ENCODE peak calls at places on chromosome 21, in four cellular contexts. H is PC-3, K is OCI-LY7, B is fibroblast of lung. M is an unnamed sample.

GRCh38 chr21:22827422-22827821 is 1829.2 kb downstream of the NCAM2 start:
- DNase-seq in K (no peak), B (no peak), H (no peak), M (no peak)

GRCh38 chr21:29007135-29007534 is 12.0 kb downstream of the RWDD2B start:
- DNase-seq in B (no peak), K (no peak), H (no peak), M (no peak)

GRCh38 chr21:15616864-15617574 is 112.8 kb upstream of the USP25 start:
- DNase-seq in K (no peak), B (peak), H (no peak), M (peak)

GRCh38 chr21:17660449-17660848 is 47.7 kb upstream of the BTG3 start:
- DNase-seq in K (no peak), B (no peak), H (peak), M (no peak)

GRCh38 chr21:39153373-39153772 is 29.9 kb downstream of the PSMG1 start:
- DNase-seq in K (peak), B (no peak), H (peak), M (no peak)

GRCh38 chr21:34669149-34669879 is 520 bp downstream of the CLIC6 start:
- DNase-seq in H (no peak), B (no peak), K (no peak), M (no peak)

GRCh38 chr21:33703750-33704606 is 61.7 kb downstream of the ITSN1 start:
- DNase-seq in B (peak), K (no peak), H (no peak), M (peak)

GRCh38 chr21:43874085-43874785 is 9.2 kb downstream of the AGPAT3 start:
- DNase-seq in K (no peak), B (no peak), H (no peak), M (no peak)

GRCh38 chr21:38797470-38797869 is 8.3 kb upstream of the ETS2 start:
- DNase-seq in K (no peak), B (no peak), H (peak), M (peak)

GRCh38 chr21:33643658-33644311 is 1.5 kb downstream of the ITSN1 start:
- DNase-seq in K (no peak), B (peak), H (peak), M (no peak)

GRCh38 chr21:45292399-45293213 is 4.9 kb upstream of the POFUT2 start:
- DNase-seq in B (peak), K (peak), H (peak), M (peak)

GRCh38 chr21:17371470-17371869 is 141.4 kb upstream of the CXADR start:
- DNase-seq in K (no peak), H (peak), B (peak), M (peak)

GRCh38 chr21:29233611-29234540 is 64.8 kb upstream of the BACH1 start:
- DNase-seq in B (no peak), H (no peak), K (peak), M (no peak)

GRCh38 chr21:44940116-44940631 is 345 bp downstream of the SLX9 start:
- DNase-seq in H (no peak), B (no peak), K (peak), M (peak)

GRCh38 chr21:46664316-46664995 is 29.0 kb downstream of the PRMT2 start:
- DNase-seq in H (no peak), B (no peak), K (no peak), M (no peak)

GRCh38 chr21:45021428-45022347 is 52.7 kb upstream of the ADARB1 start:
- DNase-seq in K (no peak), B (no peak), H (no peak), M (no peak)

DNA sequence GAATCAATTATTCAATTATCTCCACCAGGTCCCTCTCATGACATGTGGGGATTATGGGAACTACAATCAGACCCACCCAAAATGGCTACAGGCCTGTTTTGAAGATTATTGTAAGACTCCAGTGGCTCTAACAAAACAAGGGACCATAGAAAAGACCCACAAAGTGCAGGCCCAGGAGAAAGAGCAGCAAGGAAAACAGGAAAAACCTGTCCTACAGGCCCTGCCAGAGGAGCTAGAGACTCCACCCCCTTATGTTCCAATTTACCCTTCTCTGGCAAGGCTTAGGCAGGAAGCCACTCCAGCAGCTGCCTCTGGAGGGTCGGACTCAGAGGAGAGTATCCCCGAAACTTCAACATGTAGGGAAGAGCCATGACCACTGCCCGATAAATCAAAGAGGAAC is 96.5 kb downstream of the LIPI start:
- DNase-seq in H (peak), K (no peak), B (no peak), M (no peak)
- H2AFZ ChIP-seq in H (no peak), K (no peak), B (no peak), M (no peak)

GRCh38 chr21:26388731-26389231 is 184.3 kb downstream of the CYYR1 start:
- DNase-seq in K (no peak), B (peak), H (peak), M (peak)

GRCh38 chr21:26385721-26386120 is 187.4 kb downstream of the CYYR1 start:
- DNase-seq in K (no peak), B (peak), H (peak), M (peak)

GRCh38 chr21:26394341-26394740 is 178.7 kb downstream of the CYYR1 start:
- DNase-seq in B (no peak), K (no peak), H (no peak), M (no peak)

GRCh38 chr21:26391166-26391565 is 181.9 kb downstream of the CYYR1 start:
- DNase-seq in K (no peak), B (no peak), H (peak), M (peak)

DNA sequence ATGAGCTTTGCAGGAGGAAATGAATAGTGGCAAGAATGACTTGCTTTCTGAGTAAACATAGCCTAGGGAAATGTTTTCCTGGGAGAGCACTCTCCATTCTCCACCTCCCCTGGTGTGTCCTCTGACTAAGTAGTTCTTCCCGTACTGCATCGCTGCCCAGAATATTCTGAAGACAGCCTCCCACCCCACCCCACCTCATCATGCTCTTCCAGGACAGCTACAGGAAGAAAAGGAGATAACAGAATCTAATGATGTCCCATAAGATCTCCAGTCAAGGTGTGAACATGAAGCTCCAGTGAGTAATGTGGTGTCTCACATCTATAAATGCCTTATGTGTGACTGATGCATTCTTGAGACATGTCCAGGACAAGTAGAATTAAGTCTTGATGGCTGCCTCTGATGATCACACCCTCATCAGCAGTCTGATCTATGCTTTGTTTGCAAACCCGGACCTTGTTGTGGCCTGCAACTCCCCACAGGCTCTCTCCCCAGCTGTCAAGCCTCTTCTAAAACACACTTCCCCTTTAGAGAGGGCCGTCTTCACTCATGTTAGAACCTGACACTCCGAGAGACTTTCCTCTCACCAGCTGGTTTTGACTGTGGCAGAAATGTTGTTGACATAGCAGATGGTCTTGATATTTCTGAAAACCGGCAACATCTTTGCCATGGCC is 183.0 kb downstream of the CYYR1 start:
- DNase-seq in K (no peak), H (peak), B (peak), M (peak)
- H2AFZ ChIP-seq in K (no peak), H (peak), B (no peak), M (peak)

GRCh38 chr21:37534431-37534830 is 167.9 kb downstream of the DYRK1A start:
- DNase-seq in K (no peak), H (no peak), B (no peak), M (no peak)
- H2AFZ ChIP-seq in K (no peak), H (no peak), B (no peak), M (no peak)

GRCh38 chr21:25324666-25325065 is 282.6 kb downstream of the MRPL39 start:
- DNase-seq in K (no peak), H (no peak), B (no peak), M (no peak)

GRCh38 chr21:25330266-25330665 is 277.0 kb downstream of the MRPL39 start:
- DNase-seq in K (no peak), B (peak), H (peak), M (no peak)

GRCh38 chr21:25334046-25334730 is 273.1 kb downstream of the MRPL39 start:
- DNase-seq in B (no peak), K (no peak), H (peak), M (no peak)

GRCh38 chr21:25331286-25331685 is 276.0 kb downstream of the MRPL39 start:
- DNase-seq in B (peak), K (no peak), H (no peak), M (no peak)

DNA sequence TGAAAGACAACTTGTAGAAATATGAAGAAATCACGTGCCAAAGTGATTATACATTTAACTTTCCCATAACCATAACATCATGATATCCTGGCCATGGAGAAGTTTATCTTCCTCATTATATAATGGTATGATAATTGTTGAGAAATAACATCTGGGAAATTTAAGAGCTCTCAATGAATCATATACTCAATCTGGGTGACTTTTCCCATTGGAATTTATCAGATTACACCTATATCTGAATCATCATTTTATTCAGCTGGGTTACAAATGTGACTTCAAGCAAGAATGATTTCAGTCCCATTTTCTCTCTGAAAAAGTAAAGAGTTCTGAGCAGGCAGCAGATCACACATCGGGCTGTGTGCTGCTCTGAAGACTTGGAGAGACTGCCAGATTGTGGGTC is 278.1 kb downstream of the MRPL39 start:
- DNase-seq in K (no peak), B (peak), H (peak), M (no peak)
- H2AFZ ChIP-seq in K (no peak), B (no peak), H (peak), M (no peak)

GRCh38 chr21:41678016-41678935 is 88.6 kb downstream of the RIPK4 start:
- DNase-seq in B (no peak), K (no peak), H (peak), M (peak)
- H2AFZ ChIP-seq in B (peak), K (no peak), H (peak), M (no peak)

GRCh38 chr21:35933466-35933865 is 126.9 kb downstream of the SETD4 start:
- DNase-seq in K (peak), B (peak), H (peak), M (peak)

GRCh38 chr21:35927262-35927661 is 133.1 kb downstream of the SETD4 start:
- DNase-seq in B (no peak), K (no peak), H (no peak), M (no peak)

DNA sequence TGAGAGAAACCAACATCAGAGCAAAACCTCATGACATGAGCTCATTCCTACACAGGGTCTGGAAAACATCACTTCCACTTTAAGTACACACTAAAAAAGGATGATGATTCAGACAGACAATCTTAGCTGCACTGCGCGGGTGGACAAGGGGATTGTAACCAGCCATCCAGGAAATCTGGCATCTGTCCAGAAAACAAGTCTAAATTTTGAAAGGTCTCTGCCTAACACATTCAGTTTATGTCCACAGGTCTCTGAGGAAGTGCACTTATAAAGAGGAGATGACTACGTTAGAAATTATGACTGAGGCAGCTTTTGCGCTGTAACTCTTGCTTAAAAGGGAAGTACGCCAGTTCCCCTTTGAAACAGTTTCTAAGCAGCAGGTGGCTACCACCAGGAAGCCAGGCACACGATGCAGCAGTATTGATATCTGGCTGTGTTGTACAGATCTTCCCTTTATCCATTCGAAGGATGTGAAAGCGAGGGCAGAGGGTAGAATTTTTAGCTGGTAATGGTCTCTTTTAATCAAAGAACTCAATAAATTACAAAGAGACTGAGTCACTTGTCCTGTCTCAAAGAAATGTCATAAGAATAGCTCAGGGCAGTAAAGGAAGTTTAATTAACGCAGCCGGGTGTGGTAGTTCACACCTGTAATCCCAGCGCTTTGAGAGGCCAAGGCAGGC is 128.0 kb downstream of the SETD4 start:
- DNase-seq in H (peak), K (peak), B (peak), M (peak)
- H2AFZ ChIP-seq in H (peak), K (peak), B (no peak), M (no peak)

M was measured in mesenchymal stem cell.